ENCODE peak calls at places on chromosomes 6 and 20, in seven cellular contexts. Y, M, H, F, I, Q and O are unnamed samples.

GRCh38 chr6:101302593-101302992 is 90.9 kb upstream of the GRIK2 start:
- DNase-seq in Y (no peak), H (no peak), Q (no peak), F (no peak), M (no peak), I (no peak), O (no peak)

GRCh38 chr6:168559574-168560098 is 118.7 kb downstream of the SMOC2 start:
- DNase-seq in H (no peak), F (no peak), M (no peak), Q (no peak), I (no peak), Y (no peak), O (no peak)

GRCh38 chr6:44082872-44083321 is 44.4 kb downstream of the MRPL14 start:
- DNase-seq in Y (no peak), I (no peak), H (no peak), F (no peak), M (no peak), Q (no peak), O (no peak)

GRCh38 chr20:36092424-36093024 is 62.0 kb upstream of the EPB41L1 start:
- DNase-seq in M (peak), H (no peak), Q (peak), Y (no peak), I (no peak), F (no peak), O (no peak)

GRCh38 chr20:5809495-5809894 is 59.3 kb downstream of the SHLD1 start:
- DNase-seq in Y (no peak), M (no peak), Q (no peak), F (no peak), H (no peak), I (no peak), O (no peak)

GRCh38 chr20:25496968-25497401 is 88.3 kb downstream of the NINL start:
- DNase-seq in I (no peak), F (no peak), Y (no peak), M (no peak), H (no peak), Q (no peak), O (peak)

GRCh38 chr20:45621593-45621992 is 7.9 kb upstream of the WFDC10A start:
- DNase-seq in H (no peak), Q (no peak), F (no peak), M (no peak), Y (no peak), I (no peak), O (no peak)

GRCh38 chr6:7687145-7688113 is 38.5 kb upstream of the BMP6 start:
- DNase-seq in M (no peak), Q (no peak), F (no peak), H (no peak), Y (no peak), I (no peak), O (no peak)

GRCh38 chr6:19712012-19712688 is 125.0 kb upstream of the ID4 start:
- DNase-seq in I (no peak), F (no peak), M (no peak), Q (no peak), Y (no peak), H (no peak), O (no peak)

GRCh38 chr6:40604082-40604481 is 16.9 kb upstream of the LRFN2 start:
- DNase-seq in Y (no peak), F (no peak), Q (no peak), H (no peak), M (no peak), I (no peak), O (no peak)

GRCh38 chr20:48338717-48339116 is 489.1 kb downstream of the PREX1 start:
- DNase-seq in Y (no peak), Q (no peak), I (no peak), H (no peak), M (no peak), F (no peak), O (no peak)

GRCh38 chr20:51076841-51077543 is 54.1 kb upstream of the KCNG1 start:
- DNase-seq in Y (no peak), Q (no peak), M (no peak), I (no peak), H (no peak), F (no peak), O (no peak)

GRCh38 chr20:41654292-41654691 is 36.1 kb upstream of the CHD6 start:
- DNase-seq in Y (no peak), H (no peak), M (no peak), I (no peak), F (no peak), Q (no peak), O (no peak)

GRCh38 chr20:57761413-57761734 is 51.6 kb upstream of the PMEPA1 start:
- DNase-seq in H (no peak), Y (no peak), I (no peak), M (no peak), Q (no peak), F (no peak), O (no peak)

GRCh38 chr20:49989234-49990065 is 6.7 kb downstream of the SNAI1 start:
- DNase-seq in Q (no peak), Y (peak), M (peak), I (no peak), H (no peak), F (peak), O (peak)

GRCh38 chr6:46888031-46888430 is 33.7 kb downstream of the ADGRF5 start:
- DNase-seq in Q (no peak), I (no peak), Y (no peak), F (no peak), H (no peak), M (no peak), O (no peak)

GRCh38 chr6:43823879-43824740 is 54.1 kb downstream of the VEGFA start:
- DNase-seq in F (no peak), Q (no peak), Y (peak), M (no peak), I (no peak), H (peak), O (peak)

GRCh38 chr6:157561929-157562810 is 181.2 kb downstream of the ZDHHC14 start:
- DNase-seq in Q (no peak), I (no peak), Y (no peak), F (no peak), H (no peak), M (no peak), O (no peak)

GRCh38 chr6:46016063-46016608 is 476 bp upstream of the CLIC5 start:
- DNase-seq in Y (no peak), Q (no peak), F (no peak), I (no peak), M (no peak), H (no peak), O (no peak)

GRCh38 chr6:5673016-5673415 is 333.7 kb downstream of the NRN1 start:
- DNase-seq in H (no peak), F (no peak), I (no peak), M (no peak), Y (no peak), Q (no peak), O (no peak)

GRCh38 chr6:5671162-5671561 is 335.6 kb downstream of the NRN1 start:
- DNase-seq in F (no peak), H (no peak), Q (no peak), M (no peak), I (no peak), Y (peak), O (peak)

GRCh38 chr6:5670381-5670780 is 336.3 kb downstream of the NRN1 start:
- DNase-seq in H (no peak), Q (no peak), F (no peak), M (no peak), I (no peak), Y (no peak), O (no peak)

GRCh38 chr6:5672581-5673011 is 334.1 kb downstream of the NRN1 start:
- DNase-seq in I (no peak), Y (no peak), M (peak), H (no peak), Q (peak), F (no peak), O (no peak)

GRCh38 chr6:5671604-5672559 is 334.8 kb downstream of the NRN1 start:
- DNase-seq in M (no peak), I (no peak), H (no peak), F (no peak), Q (no peak), Y (no peak), O (no peak)
- TF ChIP-seq CTCF in M (no peak), I (no peak), H (no peak), F (no peak), Q (no peak), Y (no peak), O (no peak)

DNA sequence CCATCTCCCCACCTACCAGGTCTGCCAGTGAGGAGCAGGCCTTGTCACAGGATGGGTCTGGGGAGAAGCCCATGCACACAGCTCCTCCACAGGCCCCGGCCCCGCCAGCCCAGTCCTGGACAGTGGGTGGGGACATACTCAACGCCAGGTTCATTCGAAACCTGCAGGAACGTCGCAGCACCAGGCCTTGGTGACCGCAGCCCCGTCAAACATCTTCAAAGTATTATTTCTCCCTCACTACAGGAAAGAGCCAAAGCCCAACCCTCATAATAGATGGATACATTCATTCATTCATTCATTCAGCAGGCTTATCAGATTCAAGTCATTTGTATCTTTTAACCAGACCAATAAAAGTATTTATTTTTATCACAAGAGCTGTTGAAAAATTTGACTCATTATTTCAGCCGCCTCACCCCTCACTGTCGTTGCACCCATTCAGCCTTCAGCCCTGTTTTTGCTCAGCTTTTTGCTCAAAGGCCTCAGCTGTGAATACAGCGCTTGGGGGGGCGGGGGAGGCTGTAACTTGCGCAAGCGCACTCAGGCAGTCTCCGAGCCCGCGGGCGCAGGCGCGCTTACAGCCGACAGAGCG is 389 bp upstream of the C6orf136 start:
- DNase-seq in Y (peak), Q (peak), H (no peak), F (peak), I (peak), M (peak), O (peak)
- H3K27ac ChIP-seq in Y (peak), Q (peak), H (peak), F (peak), I (peak), M (no peak), O (peak)

DNA sequence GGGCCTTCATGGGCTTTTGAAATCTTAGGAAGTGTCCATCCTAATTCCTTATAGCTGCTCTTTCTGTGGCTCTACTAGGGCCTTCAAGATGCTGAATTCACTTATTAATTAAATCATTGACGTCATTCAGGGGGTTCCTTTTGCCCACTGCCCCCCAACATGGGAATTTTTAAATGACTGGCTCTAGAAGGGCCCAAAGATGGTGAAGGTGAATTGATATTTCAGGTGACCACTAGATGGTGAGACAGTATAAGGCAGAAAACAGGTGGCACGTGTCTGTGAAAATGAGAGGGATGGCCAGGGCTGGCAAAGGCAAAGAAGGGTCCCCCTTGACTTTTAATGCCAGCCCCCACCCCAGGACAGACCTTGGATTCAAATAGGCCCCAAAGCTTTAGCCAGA is 11.8 kb downstream of the GNAS start:
- DNase-seq in H (no peak), M (no peak), I (no peak), F (no peak), Q (no peak), Y (no peak), O (no peak)
- TF ChIP-seq CTCF in H (peak), M (peak), I (no peak), F (no peak), Q (no peak), Y (no peak), O (no peak)

GRCh38 chr6:166440106-166440505 is 57.4 kb upstream of the MPC1 start:
- DNase-seq in M (no peak), H (no peak), F (no peak), Y (no peak), I (no peak), Q (no peak), O (no peak)
- H3K27ac ChIP-seq in M (no peak), H (no peak), F (no peak), Y (no peak), I (no peak), Q (no peak), O (no peak)

DNA sequence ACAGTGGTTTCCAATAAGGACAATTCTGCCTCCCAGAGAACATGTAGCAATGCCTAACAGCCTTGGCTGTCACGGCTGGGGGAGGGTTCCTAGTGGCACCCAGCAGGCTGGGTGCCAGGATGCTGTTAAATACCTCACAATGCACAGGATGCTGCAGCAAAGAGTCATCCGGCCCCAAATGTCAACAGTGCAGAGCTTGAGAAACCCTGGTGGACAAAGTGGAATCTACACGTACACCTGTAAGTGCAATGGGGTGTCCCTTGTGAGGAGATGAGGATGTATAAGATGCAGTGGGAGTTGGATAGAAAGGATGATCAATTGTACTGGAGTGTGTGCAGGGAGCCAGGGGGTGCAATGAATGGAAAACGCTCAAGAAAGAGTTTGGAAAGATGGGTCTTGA is 142.4 kb downstream of the FNDC1 start:
- DNase-seq in I (no peak), Y (no peak), F (no peak), M (peak), Q (no peak), H (no peak), O (no peak)
- TF ChIP-seq CTCF in I (no peak), Y (no peak), F (no peak), M (peak), Q (no peak), H (peak), O (no peak)

GRCh38 chr6:134880487-134881190 is 69.3 kb downstream of the ALDH8A1 start:
- DNase-seq in M (no peak), H (no peak), F (no peak), I (no peak), Q (no peak), Y (no peak), O (no peak)
- H3K27ac ChIP-seq in M (no peak), H (no peak), F (no peak), I (no peak), Q (no peak), Y (no peak), O (no peak)